ENCODE peak calls at places on chromosomes 3 and 15, in eight cellular contexts. X, O, R, P, A, S, I and C are unnamed samples. For H3K27me3 and H3K4me1, the result is how much of the 10 kb centered on the place peaks cover.

GRCh38 chr3:27623085-27623753 is 98.9 kb downstream of the EOMES start:
- DNase-seq in I (no peak), O (no peak), R (peak), P (no peak), X (peak), A (no peak), S (no peak), C (no peak)

GRCh38 chr15:31235298-31236183 is 91.1 kb upstream of the KLF13 start:
- DNase-seq in O (no peak), X (no peak), P (no peak), S (peak), A (peak), R (peak), I (no peak), C (no peak)

GRCh38 chr15:85837011-85837433 is 42.3 kb upstream of the KLHL25 start:
- DNase-seq in P (peak), X (peak), S (no peak), A (no peak), I (no peak), O (no peak), R (no peak), C (no peak)

GRCh38 chr3:185353823-185354614 is 8.9 kb upstream of the MAP3K13 start:
- DNase-seq in O (peak), X (peak), R (peak), S (peak), I (peak), P (no peak), A (no peak), C (peak)

GRCh38 chr15:48644827-48645557 is 517 bp downstream of the FBN1 start:
- DNase-seq in I (no peak), S (peak), X (peak), R (peak), A (peak), O (peak), P (no peak), C (no peak)

GRCh38 chr15:89417206-89417725 is 79.1 kb downstream of the RHCG start:
- DNase-seq in I (no peak), X (no peak), O (no peak), S (no peak), A (no peak), R (no peak), P (no peak), C (no peak)

GRCh38 chr15:43544266-43544665 is 26.9 kb downstream of the MAP1A start:
- DNase-seq in S (no peak), A (no peak), I (no peak), X (no peak), R (no peak), O (no peak), P (no peak), C (no peak)

GRCh38 chr15:41284425-41285177 is 47.8 kb downstream of the OIP5 start:
- DNase-seq in I (no peak), X (peak), A (no peak), S (no peak), O (peak), P (no peak), R (peak), C (no peak)

GRCh38 chr3:144662729-144663128 is 691.1 kb downstream of the DIPK2A start:
- DNase-seq in S (no peak), O (no peak), I (no peak), X (no peak), R (no peak), A (no peak), P (no peak), C (no peak)

GRCh38 chr15:38263996-38264395 is 11.4 kb downstream of the SPRED1 start:
- DNase-seq in S (no peak), I (no peak), P (no peak), R (no peak), A (no peak), X (no peak), O (no peak), C (no peak)

GRCh38 chr15:60760646-60761504 is 281.9 kb upstream of the ICE2 start:
- DNase-seq in A (no peak), X (peak), R (peak), S (no peak), I (no peak), O (no peak), P (no peak), C (no peak)

GRCh38 chr3:44939581-44940036 is 36.4 kb downstream of the ZDHHC3 start:
- DNase-seq in X (no peak), P (no peak), O (no peak), S (no peak), R (peak), A (no peak), I (no peak), C (no peak)

GRCh38 chr3:114718897-114719208 is 425.0 kb downstream of the TIGIT start:
- DNase-seq in S (no peak), R (no peak), I (no peak), X (no peak), O (no peak), P (no peak), A (no peak), C (no peak)

GRCh38 chr3:9934235-9934621 is 594 bp downstream of the CRELD1 start:
- DNase-seq in I (no peak), A (no peak), R (no peak), X (no peak), S (peak), O (peak), P (no peak), C (no peak)

GRCh38 chr3:61200255-61200654 is 51.0 kb downstream of the FHIT start:
- DNase-seq in R (no peak), S (no peak), I (no peak), O (no peak), P (no peak), A (no peak), X (no peak), C (no peak)

GRCh38 chr3:131216801-131217200 is 164.8 kb upstream of the NUDT16 start:
- DNase-seq in X (peak), I (no peak), R (peak), S (no peak), A (no peak), P (no peak), O (peak), C (no peak)

GRCh38 chr3:178072391-178072790 is 463.8 kb upstream of the KCNMB2 start:
- DNase-seq in O (no peak), I (no peak), P (no peak), A (no peak), R (peak), S (no peak), X (no peak), C (no peak)

GRCh38 chr15:63763476-63764123 is 70.1 kb downstream of the HERC1 start:
- DNase-seq in P (no peak), O (no peak), R (no peak), X (peak), S (no peak), A (no peak), I (no peak), C (no peak)

GRCh38 chr3:177778633-177779032 is 581.4 kb upstream of the TBL1XR1 start:
- DNase-seq in P (no peak), R (no peak), I (no peak), X (no peak), S (no peak), A (no peak), O (no peak), C (no peak)

GRCh38 chr3:112116777-112117186 is 16.3 kb downstream of the GCSAM start:
- DNase-seq in R (no peak), I (no peak), X (no peak), S (no peak), P (no peak), A (no peak), O (peak), C (no peak)

GRCh38 chr3:63494646-63495045 is 157.8 kb upstream of the SNTN start:
- DNase-seq in R (no peak), I (no peak), X (no peak), O (no peak), S (no peak), A (no peak), P (no peak), C (no peak)

GRCh38 chr3:18645603-18646002 is 220.5 kb upstream of the SATB1 start:
- DNase-seq in S (no peak), O (no peak), I (no peak), P (no peak), X (no peak), A (no peak), R (no peak), C (no peak)

GRCh38 chr3:127867412-127867811 is 45.1 kb upstream of the MGLL start:
- DNase-seq in P (no peak), A (no peak), O (no peak), I (no peak), X (no peak), S (no peak), R (no peak), C (no peak)

GRCh38 chr3:64224826-64225606 is at the start of gene PRICKLE2:
- DNase-seq in X (no peak), A (peak), I (peak), O (peak), S (peak), R (peak), P (peak), C (peak)

GRCh38 chr15:29638781-29639180 is 183.5 kb downstream of the TJP1 start:
- DNase-seq in O (no peak), P (no peak), I (no peak), S (no peak), R (peak), X (peak), A (no peak), C (no peak)

GRCh38 chr3:64995857-64996564 is 308.2 kb upstream of the ADAMTS9 start:
- DNase-seq in I (no peak), P (no peak), O (no peak), S (no peak), X (no peak), R (peak), A (no peak), C (no peak)

GRCh38 chr15:42088801-42089640 is 5.3 kb downstream of the PLA2G4D start:
- DNase-seq in O (no peak), S (no peak), R (no peak), P (no peak), I (no peak), X (peak), A (no peak), C (no peak)

GRCh38 chr3:190912736-190913135 is 50.2 kb upstream of the GMNC start:
- DNase-seq in S (no peak), I (no peak), R (no peak), O (no peak), A (no peak), X (peak), P (no peak), C (no peak)

GRCh38 chr15:50546566-50546965 is at the start of gene USP50:
- DNase-seq in A (no peak), R (no peak), P (no peak), X (no peak), I (no peak), O (no peak), S (no peak), C (no peak)

DNA sequence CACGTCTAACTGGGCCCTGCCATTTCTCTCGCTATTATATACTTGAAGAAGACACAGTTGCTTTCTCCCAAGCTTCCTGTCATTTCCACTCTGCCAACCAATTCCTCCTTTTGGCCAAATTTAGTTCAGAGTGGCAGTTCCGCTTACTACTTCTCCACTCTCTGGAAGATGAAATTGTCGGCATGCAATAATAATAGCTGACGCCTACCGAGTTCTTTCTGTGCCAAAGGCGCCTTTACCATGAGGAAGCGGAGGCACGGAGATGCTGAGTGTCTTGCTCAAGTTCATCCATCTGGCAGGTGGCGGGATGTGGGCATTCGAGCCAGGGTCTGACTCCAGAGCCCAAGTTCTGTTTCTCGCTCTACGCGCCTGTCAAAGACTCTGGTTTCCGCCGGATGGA is 14.6 kb upstream of the NRROS start:
- DNase-seq in I (no peak), A (peak), O (no peak), X (no peak), S (peak), P (no peak), R (no peak), C (no peak)
- H3K4me3 ChIP-seq in I (no peak), A (no peak), O (no peak), X (no peak), S (no peak), P (no peak), R (no peak), C (no peak)

GRCh38 chr3:29329986-29330514 is 49.2 kb downstream of the RBMS3 start:
- DNase-seq in O (no peak), P (no peak), S (no peak), A (no peak), I (no peak), R (peak), X (no peak), C (no peak)
- H3K27me3 ChIP-seq in O (under half), P (under half), S (under half), A (under half), I (under half), R (under half), X (under half), C (under half)

DNA sequence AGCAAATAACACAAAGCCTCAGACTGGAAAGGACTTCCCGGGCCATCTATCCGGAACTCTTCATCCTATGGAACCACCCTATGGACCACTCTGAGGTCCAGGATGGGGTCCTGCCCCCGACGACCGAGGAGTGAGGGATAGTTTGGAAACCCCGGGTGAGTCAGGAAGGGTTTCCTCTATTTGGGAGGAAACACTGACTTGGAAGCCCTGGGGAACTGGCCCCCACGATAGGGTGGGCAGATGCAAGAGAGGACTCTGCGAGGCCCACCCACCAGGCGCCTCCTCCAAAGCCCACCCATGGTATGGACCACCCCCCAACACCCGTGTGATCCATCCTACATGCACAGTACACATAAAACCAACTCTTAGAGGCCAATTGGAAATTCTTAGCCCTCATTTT is 69.4 kb downstream of the CPN2 start:
- DNase-seq in A (no peak), I (peak), X (no peak), S (peak), O (no peak), R (no peak), P (peak), C (no peak)
- H3K4me1 ChIP-seq in A (under half), I (under half), X (under half), S (under half), O (under half), R (under half), P (half or more), C (under half)

DNA sequence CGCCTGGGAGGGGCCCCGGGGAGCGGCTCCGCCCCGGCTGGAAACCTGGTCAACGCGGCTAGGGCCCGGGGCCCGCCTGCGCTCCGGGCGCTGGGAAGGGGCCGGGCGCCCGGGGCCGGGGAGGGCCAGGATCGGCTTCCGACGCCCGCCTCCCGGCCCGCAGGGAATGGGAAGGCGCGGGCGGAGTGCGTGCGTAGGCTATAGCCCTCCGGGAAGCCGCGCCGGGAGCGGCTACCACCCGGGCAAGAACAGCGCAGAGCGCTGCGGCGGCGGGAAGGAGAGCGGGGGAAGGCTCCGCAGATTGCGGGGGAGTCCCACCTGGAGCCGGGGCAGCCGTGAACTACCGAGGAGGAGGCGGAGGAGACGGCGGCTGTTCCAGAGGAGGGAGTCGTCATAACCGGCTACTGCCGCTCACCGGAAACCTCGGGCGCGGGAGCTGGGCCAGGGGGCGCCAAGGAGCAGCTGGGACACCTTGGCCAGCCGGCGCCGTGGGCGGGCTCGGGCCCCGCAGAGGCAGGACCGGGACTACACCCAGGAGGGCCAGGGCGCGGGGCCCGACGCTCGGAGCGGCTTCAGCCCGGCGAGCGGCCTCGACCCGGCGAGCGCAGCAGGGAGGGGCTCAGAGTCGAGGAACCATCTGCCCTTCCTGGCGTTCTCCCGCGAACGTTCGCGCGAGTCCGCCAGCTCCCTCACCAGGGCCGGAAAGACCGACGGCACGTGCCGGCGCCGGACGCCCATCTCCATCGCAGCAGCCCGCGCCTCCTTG is at the start of gene EOGT:
- DNase-seq in I (peak), S (peak), R (peak), X (peak), P (peak), O (peak), A (peak), C (peak)
- H3K4me3 ChIP-seq in I (peak), S (peak), R (peak), X (peak), P (peak), O (peak), A (peak), C (peak)

GRCh38 chr15:98568382-98569017 is 79.8 kb upstream of the IGF1R start:
- DNase-seq in S (no peak), R (peak), X (no peak), P (no peak), A (no peak), O (no peak), I (no peak), C (no peak)
- H3K27me3 ChIP-seq in S (under half), R (under half), X (half or more), P (under half), A (under half), O (under half), I (under half), C (under half)

GRCh38 chr3:53160335-53160659 is 712 bp upstream of the PRKCD start:
- DNase-seq in A (no peak), P (no peak), S (no peak), I (no peak), R (no peak), O (no peak), X (no peak), C (no peak)
- H3K4me1 ChIP-seq in A (under half), P (half or more), S (under half), I (under half), R (under half), O (under half), X (under half), C (under half)

GRCh38 chr3:32961189-32961715 is 9.8 kb downstream of the CCR4 start:
- DNase-seq in P (no peak), O (no peak), R (no peak), A (no peak), I (no peak), X (no peak), S (no peak), C (no peak)

GRCh38 chr3:32959370-32959769 is 7.9 kb downstream of the CCR4 start:
- DNase-seq in P (no peak), I (no peak), S (no peak), R (no peak), A (no peak), O (peak), X (no peak), C (no peak)

GRCh38 chr3:32960404-32961160 is 9.1 kb downstream of the CCR4 start:
- DNase-seq in I (no peak), O (no peak), A (no peak), R (no peak), X (no peak), S (no peak), P (no peak), C (no peak)

GRCh38 chr3:32968367-32969087 is 17.1 kb downstream of the CCR4 start:
- DNase-seq in A (no peak), R (no peak), X (no peak), S (no peak), I (no peak), P (no peak), O (no peak), C (no peak)

DNA sequence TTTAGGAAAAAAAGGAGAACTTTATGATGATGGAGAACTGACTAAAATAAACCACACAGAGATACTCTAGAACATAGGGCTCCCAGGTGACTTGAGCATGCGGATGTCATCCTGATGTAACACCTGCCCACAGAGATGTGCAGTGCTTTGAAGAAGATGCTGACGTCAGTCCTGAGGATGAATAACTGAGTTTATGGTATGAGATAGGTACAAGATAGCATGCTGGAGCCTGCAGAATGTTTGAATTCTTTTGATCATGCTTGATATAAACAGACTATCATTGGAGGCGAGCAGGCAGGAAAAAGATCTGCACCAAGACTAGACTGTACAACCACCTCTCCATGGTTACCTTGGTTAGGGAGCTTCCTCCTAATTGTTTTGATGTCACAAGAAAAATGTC is 12.4 kb downstream of the CCR4 start:
- DNase-seq in P (no peak), X (no peak), O (no peak), A (no peak), I (no peak), R (no peak), S (no peak), C (no peak)
- H3K4me3 ChIP-seq in P (no peak), X (no peak), O (no peak), A (no peak), I (no peak), R (no peak), S (no peak), C (no peak)